ENCODE peak calls at places on chromosomes 7 and 10, in four cellular contexts. X is GM12878, R is H1, F is HepG2. L is an unnamed sample. For H3K4me1, the result is how much of the 10 kb centered on the place peaks cover.

GRCh38 chr7:145016068-145016467 is 180.2 kb upstream of the TPK1 start:
- DNase-seq in X (no peak), R (no peak), F (no peak), L (peak)

GRCh38 chr7:24283559-24283899 is 461 bp upstream of the NPY start:
- DNase-seq in X (no peak), R (peak), F (no peak), L (no peak)

GRCh38 chr7:110084177-110084807 is 1006.6 kb upstream of the LRRN3 start:
- DNase-seq in X (no peak), R (no peak), F (no peak), L (no peak)

GRCh38 chr7:8378349-8379019 is 54.9 kb upstream of the NXPH1 start:
- DNase-seq in X (no peak), R (no peak), F (no peak), L (no peak)

GRCh38 chr10:132624847-132625839 is 87.6 kb downstream of the INPP5A start:
- DNase-seq in X (no peak), R (no peak), F (no peak), L (peak)

GRCh38 chr7:31788445-31788844 is 101.4 kb downstream of the PPP1R17 start:
- DNase-seq in X (no peak), R (no peak), F (no peak), L (no peak)

GRCh38 chr10:32459072-32459703 is 13.2 kb downstream of the CCDC7 start:
- DNase-seq in X (no peak), R (no peak), F (no peak), L (no peak)

GRCh38 chr7:885893-886625 is 9.7 kb downstream of the GET4 start:
- DNase-seq in X (no peak), R (no peak), F (no peak), L (no peak)

GRCh38 chr7:40805361-40805760 is 670.6 kb downstream of the SUGCT start:
- DNase-seq in X (no peak), R (no peak), F (no peak), L (no peak)

GRCh38 chr10:28072573-28072972 is 73.7 kb upstream of the ODAD2 start:
- DNase-seq in X (no peak), R (no peak), F (no peak), L (no peak)

GRCh38 chr10:109852004-109852717 is 71.2 kb downstream of the XPNPEP1 start:
- DNase-seq in X (no peak), R (peak), F (peak), L (peak)

GRCh38 chr10:3080608-3081007 is 13.3 kb downstream of the PFKP start:
- DNase-seq in X (no peak), R (no peak), F (no peak), L (no peak)

GRCh38 chr7:90595801-90596683 is at the start of gene CDK14:
- DNase-seq in X (no peak), R (peak), F (peak), L (no peak)

GRCh38 chr10:21285207-21285606 is 240.3 kb downstream of the SKIDA1 start:
- DNase-seq in X (no peak), R (no peak), F (no peak), L (no peak)

GRCh38 chr7:158951725-158952124 is 95.4 kb downstream of the DYNC2I1 start:
- DNase-seq in X (no peak), R (no peak), F (no peak), L (no peak)

GRCh38 chr7:5528071-5528814 is 104.6 kb upstream of the TNRC18 start:
- DNase-seq in X (no peak), R (peak), F (no peak), L (no peak)

GRCh38 chr7:22855049-22855392 is 32.4 kb upstream of the TOMM7 start:
- DNase-seq in X (no peak), R (no peak), F (no peak), L (no peak)

GRCh38 chr10:91700273-91700672 is 67.4 kb upstream of the PPP1R3C start:
- DNase-seq in X (no peak), R (no peak), F (no peak), L (no peak)

GRCh38 chr7:149776848-149777407 is 3.5 kb upstream of the ZNF467 start:
- DNase-seq in X (no peak), R (no peak), F (no peak), L (no peak)

GRCh38 chr7:149774237-149775175 is 1.1 kb upstream of the ZNF467 start:
- DNase-seq in X (no peak), R (no peak), F (no peak), L (no peak)

GRCh38 chr7:149775176-149775556 is 1.8 kb upstream of the ZNF467 start:
- DNase-seq in X (no peak), R (no peak), F (no peak), L (no peak)

GRCh38 chr7:149777551-149778326 is 4.4 kb upstream of the ZNF467 start:
- DNase-seq in X (no peak), R (no peak), F (no peak), L (no peak)

GRCh38 chr7:149776305-149776704 is 2.9 kb upstream of the ZNF467 start:
- DNase-seq in X (no peak), R (no peak), F (no peak), L (no peak)
- TF ChIP-seq SUZ12 in X (no peak), R (no peak), F (no peak), L (no peak)

GRCh38 chr10:78209987-78210386 is 176.3 kb downstream of the RPS24 start:
- DNase-seq in X (no peak), R (no peak), F (no peak), L (no peak)

GRCh38 chr10:78211476-78212110 is 177.9 kb downstream of the RPS24 start:
- DNase-seq in X (no peak), R (no peak), F (peak), L (peak)

GRCh38 chr10:78210548-78210947 is 176.9 kb downstream of the RPS24 start:
- DNase-seq in X (no peak), R (no peak), F (no peak), L (no peak)

GRCh38 chr10:78212134-78212785 is 178.6 kb downstream of the RPS24 start:
- DNase-seq in X (no peak), R (no peak), F (no peak), L (no peak)

DNA sequence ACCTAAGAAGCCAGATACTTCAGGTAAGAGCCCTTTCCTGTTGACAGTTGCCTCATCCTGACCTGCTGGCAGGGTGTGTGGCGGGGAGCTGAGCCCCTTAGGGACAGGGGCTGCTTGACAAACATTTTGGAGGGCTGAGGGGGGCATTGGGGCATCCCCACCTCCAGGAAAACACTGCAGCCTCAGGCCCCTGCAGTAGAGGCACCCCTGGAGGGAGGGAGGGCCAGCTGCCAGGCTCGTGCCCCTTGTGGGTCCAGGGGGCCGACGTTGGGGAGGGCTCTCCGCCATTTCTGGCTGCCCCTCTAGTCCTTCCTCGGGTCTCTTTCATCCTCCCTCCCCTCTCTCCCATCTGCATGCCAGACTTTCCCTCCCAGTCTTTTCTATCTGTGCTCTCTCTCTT is 177.3 kb downstream of the RPS24 start:
- DNase-seq in X (no peak), R (no peak), F (no peak), L (no peak)
- H3K4me1 ChIP-seq in X (under half), R (under half), F (under half), L (under half)

DNA sequence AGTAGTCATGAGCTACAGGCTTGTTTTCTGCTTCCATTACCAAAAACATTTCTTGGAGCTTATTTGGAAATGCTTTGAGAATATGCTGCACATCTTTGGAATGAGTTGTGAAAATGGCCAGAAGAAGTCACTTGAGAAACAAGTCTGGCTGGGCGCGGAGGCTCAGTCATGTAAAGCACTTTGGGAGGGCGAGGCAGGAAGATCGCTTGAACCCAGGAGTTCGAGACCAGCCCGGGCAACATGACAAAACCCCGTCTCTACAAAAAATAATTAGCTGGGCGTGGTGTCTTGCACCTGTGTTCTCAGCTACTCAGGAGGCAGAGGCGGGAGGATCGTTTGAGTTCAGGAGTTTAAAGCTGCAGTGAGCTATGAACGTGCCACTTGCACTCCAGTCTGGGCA is 882 bp upstream of the CHCHD1 start:
- DNase-seq in X (no peak), R (no peak), F (no peak), L (no peak)
- TF ChIP-seq SUZ12 in X (no peak), R (no peak), F (no peak), L (no peak)

DNA sequence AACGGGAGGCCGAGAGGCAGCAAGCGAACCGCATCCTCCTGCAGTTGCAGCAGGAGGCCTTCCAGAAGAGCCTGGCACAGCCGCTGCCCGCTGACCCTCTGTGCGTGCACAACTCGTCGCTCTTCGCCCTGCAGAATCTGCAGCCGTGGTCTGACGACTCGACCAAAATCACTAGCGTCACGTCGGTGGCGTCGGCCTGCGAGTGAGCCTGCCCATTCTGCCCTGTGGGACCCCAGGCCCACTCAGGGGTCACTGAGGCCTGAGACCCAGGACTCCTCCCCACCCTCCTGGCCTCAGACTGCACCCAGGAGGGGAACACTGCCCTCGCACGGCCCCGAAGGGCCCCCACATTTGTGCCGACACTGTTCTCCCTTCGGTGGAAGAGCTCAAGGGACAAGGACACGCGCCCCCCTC is 5.6 kb downstream of the TLX1 start:
- DNase-seq in X (no peak), R (no peak), F (no peak), L (no peak)
- H3K4me1 ChIP-seq in X (under half), R (under half), F (under half), L (under half)

L was measured in NT2/D1.